ENCODE peak calls at places on chromosomes 13 and 19, in four cellular contexts. B is H1, M is GM12878, X is HepG2. K is an unnamed sample.
A peak's percentile ranks its signal among the peaks of the same experiment; 100 is the strongest.

GRCh38 chr13:106471957-106472543 is 63.4 kb downstream of the EFNB2 start:
- DNase-seq in B (peak; percentile 70), M (no peak), X (peak; percentile 1), K (peak; percentile 8)

GRCh38 chr19:28847468-28847867 is 365.5 kb downstream of the UQCRFS1 start:
- DNase-seq in B (no peak), M (no peak), X (no peak), K (no peak)

GRCh38 chr13:30113983-30114491 is 193.3 kb downstream of the KATNAL1 start:
- DNase-seq in B (no peak), M (no peak), X (peak; percentile 12), K (peak; percentile 13)

GRCh38 chr13:93726173-93727019 is 499.8 kb downstream of the GPC6 start:
- DNase-seq in B (no peak), M (no peak), X (no peak), K (no peak)

GRCh38 chr19:18479964-18480723 is 41.7 kb downstream of the ELL start:
- DNase-seq in B (no peak), M (no peak), X (no peak), K (no peak)

GRCh38 chr13:43196171-43196611 is 172.8 kb downstream of the DNAJC15 start:
- DNase-seq in B (no peak), M (no peak), X (no peak), K (no peak)

GRCh38 chr13:108214511-108215383 is 589 bp downstream of the LIG4 start:
- DNase-seq in B (no peak), M (no peak), X (no peak), K (no peak)

GRCh38 chr13:111204438-111205177 is 89.5 kb downstream of the ARHGEF7 start:
- DNase-seq in B (no peak), M (no peak), X (peak; percentile 43), K (no peak)

GRCh38 chr13:40069173-40070044 is 413.9 kb downstream of the COG6 start:
- DNase-seq in B (no peak), M (no peak), X (peak; percentile 67), K (peak; percentile 42)

GRCh38 chr13:36862722-36863121 is 43.7 kb downstream of the RFXAP start:
- DNase-seq in B (no peak), M (no peak), X (no peak), K (no peak)

GRCh38 chr19:49348305-49349188 is 13.3 kb downstream of the CD37 start:
- DNase-seq in B (no peak), M (no peak), X (no peak), K (no peak)

GRCh38 chr13:113407103-113407530 is 43.2 kb upstream of the GRTP1 start:
- DNase-seq in B (no peak), M (no peak), X (no peak), K (no peak)

GRCh38 chr19:35168261-35168660 is 13.7 kb downstream of the FXYD5 start:
- DNase-seq in B (no peak), M (no peak), X (no peak), K (no peak)

GRCh38 chr19:53308339-53308811 is 25.2 kb upstream of the ZNF845 start:
- DNase-seq in B (peak; percentile 56), M (no peak), X (no peak), K (peak; percentile 23)

GRCh38 chr13:30752201-30752797 is 17.0 kb downstream of the ALOX5AP start:
- DNase-seq in B (no peak), M (no peak), X (no peak), K (no peak)

GRCh38 chr13:39406688-39407087 is 196.3 kb downstream of the LHFPL6 start:
- DNase-seq in B (no peak), M (peak; percentile 9), X (no peak), K (peak; percentile 9)

GRCh38 chr19:13099073-13099999 is 3.3 kb downstream of the LYL1 start:
- DNase-seq in B (no peak), M (no peak), X (no peak), K (peak; percentile 45)

GRCh38 chr13:93963266-93964131 is 516.0 kb downstream of the DCT start:
- DNase-seq in B (no peak), M (no peak), X (peak; percentile 83), K (no peak)

GRCh38 chr13:40060318-40061007 is 405.0 kb downstream of the COG6 start:
- DNase-seq in B (no peak), M (peak; percentile 97), X (no peak), K (no peak)

GRCh38 chr13:18944501-18945068 is 237.0 kb downstream of the TUBA3C start:
- DNase-seq in B (no peak), M (no peak), X (no peak), K (no peak)

GRCh38 chr19:13507053-13507611 is 853 bp upstream of the CACNA1A start:
- DNase-seq in B (no peak), M (no peak), X (no peak), K (no peak)

GRCh38 chr19:33432408-33433170 is 59.1 kb downstream of the CEBPG start:
- DNase-seq in B (no peak), M (no peak), X (no peak), K (no peak)

GRCh38 chr13:95362666-95363065 is 61.4 kb upstream of the ABCC4 start:
- DNase-seq in B (no peak), M (no peak), X (no peak), K (no peak)

DNA sequence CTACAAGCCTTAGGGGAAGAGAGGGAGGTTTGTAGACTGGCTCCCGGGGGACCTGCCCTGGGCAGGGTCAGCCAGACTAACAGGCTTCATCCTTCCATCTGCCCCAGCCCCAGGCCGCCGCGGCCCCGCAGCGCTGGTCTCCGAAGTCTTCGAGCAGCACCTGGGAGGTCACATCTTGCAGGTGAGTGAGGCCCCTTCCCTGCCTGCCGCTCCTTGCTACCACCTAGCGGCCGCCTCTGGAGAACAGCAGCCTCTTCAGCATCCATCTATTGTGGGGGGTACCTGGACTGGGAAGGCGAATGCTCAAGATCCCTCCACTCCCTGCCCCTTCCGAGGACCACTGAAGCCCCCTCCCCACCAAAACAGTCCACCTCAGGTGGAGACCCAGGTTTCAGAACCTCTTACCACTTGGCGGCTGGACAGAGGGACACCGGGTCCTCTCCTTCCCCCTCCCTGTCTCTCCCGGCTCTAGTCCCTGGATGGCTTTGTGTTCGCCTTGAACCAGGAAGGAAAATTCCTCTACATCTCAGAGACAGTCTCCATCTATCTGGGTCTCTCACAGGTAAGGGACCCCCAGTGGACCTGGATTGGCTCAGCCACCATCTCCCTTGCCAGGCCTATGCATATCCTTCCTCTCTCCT is 12.7 kb downstream of the NPAS1 start:
- DNase-seq in B (no peak), M (no peak), X (no peak), K (peak; percentile 69)
- TF ChIP-seq SP1 in B (no peak), M (no peak), X (no peak), K (no peak)

GRCh38 chr13:49958321-49958720 is 22.2 kb upstream of the SPRYD7 start:
- DNase-seq in B (no peak), M (no peak), X (no peak), K (no peak)

GRCh38 chr13:49952168-49952567 is 16.0 kb upstream of the SPRYD7 start:
- DNase-seq in B (no peak), M (no peak), X (no peak), K (no peak)

GRCh38 chr13:49956131-49956530 is 20.0 kb upstream of the SPRYD7 start:
- DNase-seq in B (no peak), M (no peak), X (no peak), K (no peak)

GRCh38 chr13:49953560-49953959 is 17.4 kb upstream of the SPRYD7 start:
- DNase-seq in B (no peak), M (no peak), X (no peak), K (no peak)

GRCh38 chr13:49954674-49955455 is 18.7 kb upstream of the SPRYD7 start:
- DNase-seq in B (no peak), M (no peak), X (no peak), K (no peak)
- TF ChIP-seq GABPA in B (no peak), M (no peak), X (no peak), K (no peak)

GRCh38 chr19:1503089-1503924 is 9.5 kb downstream of the ADAMTSL5 start:
- DNase-seq in B (no peak), M (no peak), X (no peak), K (peak; percentile 83)
- TF ChIP-seq SP1 in B (peak; percentile 5), M (no peak), X (no peak), K (peak; percentile 70)

GRCh38 chr13:28321751-28322150 is 173.2 kb downstream of the FLT1 start:
- DNase-seq in B (no peak), M (no peak), X (no peak), K (no peak)
- TF ChIP-seq GABPA in B (no peak), M (no peak), X (no peak), K (no peak)

GRCh38 chr13:86052141-86052540 is 252.9 kb upstream of the SLITRK6 start:
- DNase-seq in B (no peak), M (no peak), X (no peak), K (no peak)

GRCh38 chr13:86051134-86052103 is 252.2 kb upstream of the SLITRK6 start:
- DNase-seq in B (no peak), M (no peak), X (no peak), K (no peak)
- TF ChIP-seq SP1 in B (no peak), M (no peak), X (no peak), K (no peak)

K was measured in K562.